ENCODE peak calls at places on chromosome 5, in nine cellular contexts. B, L, Z, T, F, G, W, K and U are unnamed samples.

GRCh38 chr5:25862276-25862675 is 1176.1 kb downstream of the CDH9 start:
- DNase-seq in B (no peak), L (no peak), Z (peak), T (no peak), F (no peak), G (no peak), W (no peak), K (no peak), U (no peak)

GRCh38 chr5:142317173-142317572 is 7.6 kb downstream of the SPRY4 start:
- DNase-seq in B (no peak), L (no peak), Z (no peak), T (no peak), F (no peak), G (no peak), W (no peak), K (no peak), U (no peak)

GRCh38 chr5:146137967-146138403 is 32.6 kb upstream of the PLAC8L1 start:
- DNase-seq in B (no peak), L (no peak), Z (no peak), T (no peak), F (no peak), G (no peak), W (no peak), K (peak), U (no peak)

GRCh38 chr5:131252824-131253171 is 11.1 kb upstream of the CDC42SE2 start:
- DNase-seq in B (no peak), L (no peak), Z (no peak), T (no peak), F (no peak), G (peak), W (peak), K (no peak), U (no peak)

GRCh38 chr5:18699681-18700080 is 1065.4 kb downstream of the TAF11L14 start:
- DNase-seq in B (no peak), L (no peak), Z (no peak), T (no peak), F (no peak), G (no peak), W (no peak), K (no peak), U (no peak)

GRCh38 chr5:92455011-92455410 is 1071.9 kb upstream of the ARRDC3 start:
- DNase-seq in B (no peak), L (no peak), Z (no peak), T (no peak), F (no peak), G (no peak), W (no peak), K (no peak), U (peak)

GRCh38 chr5:56986631-56986957 is 34.7 kb upstream of the MIER3 start:
- DNase-seq in B (no peak), L (no peak), Z (no peak), T (no peak), F (no peak), G (no peak), W (no peak), K (no peak), U (no peak)

GRCh38 chr5:120684749-120685415 is 220.8 kb downstream of the PRR16 start:
- DNase-seq in B (no peak), L (no peak), Z (peak), T (no peak), F (no peak), G (no peak), W (no peak), K (no peak), U (no peak)

GRCh38 chr5:166625210-166625865 is 1666.1 kb upstream of the WWC1 start:
- DNase-seq in B (no peak), L (no peak), Z (peak), T (no peak), F (no peak), G (no peak), W (no peak), K (no peak), U (no peak)

GRCh38 chr5:73142035-73142434 is 21.7 kb downstream of the TMEM171 start:
- DNase-seq in B (no peak), L (no peak), Z (no peak), T (no peak), F (no peak), G (no peak), W (no peak), K (no peak), U (no peak)

GRCh38 chr5:157290156-157290980 is 24.4 kb downstream of the CYFIP2 start:
- DNase-seq in B (no peak), L (no peak), Z (no peak), T (no peak), F (no peak), G (no peak), W (no peak), K (peak), U (no peak)

GRCh38 chr5:27191786-27192505 is 153.6 kb upstream of the CDH9 start:
- DNase-seq in B (no peak), L (no peak), Z (no peak), T (no peak), F (no peak), G (no peak), W (no peak), K (no peak), U (no peak)

GRCh38 chr5:140037012-140037411 is 6.1 kb downstream of the NRG2 start:
- DNase-seq in B (no peak), L (no peak), Z (no peak), T (no peak), F (no peak), G (no peak), W (no peak), K (no peak), U (no peak)

GRCh38 chr5:161691911-161692310 is 6.4 kb downstream of the GABRA6 start:
- DNase-seq in B (no peak), L (no peak), Z (no peak), T (no peak), F (no peak), G (no peak), W (no peak), K (no peak), U (no peak)

GRCh38 chr5:33933723-33934544 is 2.3 kb upstream of the RXFP3 start:
- DNase-seq in B (no peak), L (no peak), Z (no peak), T (no peak), F (no peak), G (no peak), W (no peak), K (no peak), U (no peak)

GRCh38 chr5:55480781-55481180 is 54.0 kb downstream of the PLPP1 start:
- DNase-seq in B (no peak), L (no peak), Z (no peak), T (no peak), F (no peak), G (no peak), W (no peak), K (no peak), U (no peak)

GRCh38 chr5:62475072-62475471 is 62.5 kb downstream of the IPO11 start:
- DNase-seq in B (peak), L (no peak), Z (no peak), T (no peak), F (no peak), G (no peak), W (no peak), K (no peak), U (no peak)

GRCh38 chr5:177297922-177298321 is 5.6 kb downstream of the RAB24 start:
- DNase-seq in B (no peak), L (no peak), Z (peak), T (no peak), F (no peak), G (no peak), W (no peak), K (no peak), U (no peak)
- TF ChIP-seq POLR2AphosphoS5 in B (no peak), L (no peak), Z (no peak), T (no peak), F (no peak), G (no peak), W (no peak), K (no peak), U (no peak)

DNA sequence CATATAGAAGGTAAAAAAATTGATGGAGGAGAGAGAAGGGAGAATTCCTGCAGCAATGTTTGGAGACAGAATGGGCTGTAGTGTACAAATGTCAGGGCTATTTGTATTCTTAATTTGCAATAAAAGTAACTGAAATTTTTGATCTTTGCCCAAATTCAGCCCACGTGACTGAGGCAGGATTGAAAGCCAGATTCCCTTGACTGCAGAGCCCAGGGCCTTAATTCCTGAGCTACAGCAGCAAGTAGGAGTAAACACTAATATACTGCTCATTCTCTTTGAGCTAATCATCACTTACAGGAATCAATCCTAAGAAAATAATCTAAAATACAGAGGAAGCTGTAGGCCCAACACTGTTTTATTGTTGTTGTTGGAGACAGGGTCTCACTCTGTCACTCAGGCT is 5.2 kb upstream of the ANXA6 start:
- DNase-seq in B (no peak), L (no peak), Z (no peak), T (no peak), F (no peak), G (no peak), W (no peak), K (no peak), U (no peak)
- TF ChIP-seq POLR2AphosphoS5 in B (no peak), L (no peak), Z (no peak), T (no peak), F (no peak), G (no peak), W (no peak), K (no peak), U (no peak)

GRCh38 chr5:170491479-170491878 is 12.3 kb upstream of the KCNIP1 start:
- DNase-seq in B (no peak), L (no peak), Z (no peak), T (peak), F (no peak), G (peak), W (peak), K (no peak), U (no peak)
- TF ChIP-seq POLR2AphosphoS5 in B (no peak), L (no peak), Z (no peak), T (peak), F (no peak), G (peak), W (no peak), K (no peak), U (no peak)

DNA sequence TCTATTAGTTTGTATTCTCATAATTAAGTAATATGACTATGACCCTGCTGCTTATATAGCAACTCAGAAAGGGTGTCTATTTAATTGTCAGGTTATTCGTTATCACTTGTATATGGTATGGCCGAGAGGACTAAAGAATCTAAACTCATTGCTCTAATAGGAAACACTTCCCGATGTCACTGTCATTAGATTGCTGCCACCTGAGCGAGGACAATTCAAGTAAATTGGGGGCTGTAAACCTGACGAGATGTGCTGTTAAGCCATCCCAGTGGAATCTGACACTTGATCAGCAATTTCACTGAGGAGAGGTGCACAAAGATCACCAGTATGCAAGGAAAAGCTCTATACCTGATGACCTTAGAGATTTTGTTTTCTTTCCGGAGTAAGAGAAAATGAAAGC is 1319.3 kb downstream of the MAT2B start:
- DNase-seq in B (no peak), L (no peak), Z (no peak), T (no peak), F (no peak), G (no peak), W (no peak), K (no peak), U (no peak)
- TF ChIP-seq POLR2AphosphoS5 in B (no peak), L (no peak), Z (no peak), T (no peak), F (no peak), G (no peak), W (no peak), K (no peak), U (no peak)

DNA sequence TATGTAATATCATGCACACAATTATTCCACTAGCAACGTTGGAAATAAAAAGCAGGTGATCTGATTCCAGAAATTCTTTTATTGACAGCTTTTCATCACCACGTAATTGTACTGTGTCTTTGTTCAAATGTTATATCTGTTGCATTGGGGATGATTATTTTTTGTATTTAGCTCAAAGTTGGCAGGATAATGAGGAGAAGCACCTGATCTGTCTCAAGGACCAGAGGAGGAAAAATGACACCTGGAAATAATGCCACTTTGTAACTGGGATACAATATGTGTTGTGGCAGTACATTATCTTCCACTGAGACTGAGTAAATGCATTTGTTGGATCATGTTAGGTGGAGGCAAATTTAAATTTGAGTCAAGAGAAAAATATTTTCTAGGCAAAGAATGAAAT is 1298.8 kb upstream of the CDH6 start:
- DNase-seq in B (no peak), L (no peak), Z (no peak), T (no peak), F (no peak), G (no peak), W (no peak), K (no peak), U (no peak)
- TF ChIP-seq POLR2AphosphoS5 in B (no peak), L (no peak), Z (no peak), T (no peak), F (no peak), G (no peak), W (no peak), K (no peak), U (no peak)

GRCh38 chr5:77627869-77628674 is 10.4 kb downstream of the OTP start:
- DNase-seq in B (no peak), L (no peak), Z (peak), T (no peak), F (no peak), G (no peak), W (no peak), K (no peak), U (no peak)
- TF ChIP-seq POLR2AphosphoS5 in B (no peak), L (no peak), Z (no peak), T (no peak), F (no peak), G (no peak), W (no peak), K (no peak), U (no peak)